ENCODE peak calls at places on chromosomes 5 and 9, in five cellular contexts. C, X, Z, L and U are unnamed samples.

GRCh38 chr9:91060520-91061343 is 259.1 kb downstream of the SYK start:
- DNase-seq in Z (no peak), X (no peak), C (no peak), L (peak; percentile 96), U (peak; percentile 77)

GRCh38 chr9:15277400-15278137 is 29.4 kb downstream of the TTC39B start:
- DNase-seq in C (no peak), L (no peak), Z (no peak), X (no peak), U (no peak)

GRCh38 chr5:15092801-15093200 is 221.2 kb upstream of the ANKH start:
- DNase-seq in C (no peak), L (no peak), Z (no peak), X (no peak), U (no peak)

GRCh38 chr9:16133556-16134227 is 580.8 kb downstream of the CCDC171 start:
- DNase-seq in Z (no peak), X (peak; percentile 76), C (no peak), L (peak; percentile 78), U (no peak)

GRCh38 chr9:83962165-83962564 is 17.9 kb downstream of the HNRNPK start:
- DNase-seq in X (no peak), C (no peak), Z (no peak), L (no peak), U (no peak)

GRCh38 chr9:14585730-14586473 is 107.3 kb downstream of the ZDHHC21 start:
- DNase-seq in X (no peak), C (no peak), Z (no peak), L (no peak), U (no peak)

GRCh38 chr9:19386469-19387044 is 6.5 kb upstream of the RPS6 start:
- DNase-seq in L (no peak), X (no peak), C (no peak), Z (no peak), U (no peak)

GRCh38 chr9:116208417-116209232 is 55.0 kb downstream of the PAPPA start:
- DNase-seq in Z (no peak), X (no peak), L (peak; percentile 63), C (no peak), U (no peak)

GRCh38 chr9:38026021-38026809 is 42.8 kb downstream of the SHB start:
- DNase-seq in X (peak; percentile 72), C (no peak), L (peak; percentile 95), Z (peak; percentile 51), U (no peak)

GRCh38 chr5:168472329-168472728 is 13.9 kb upstream of the RARS1 start:
- DNase-seq in C (no peak), X (no peak), Z (no peak), L (peak; percentile 94), U (no peak)

GRCh38 chr9:110935829-110936228 is 102.4 kb downstream of the LPAR1 start:
- DNase-seq in C (no peak), Z (no peak), L (no peak), X (no peak), U (no peak)

GRCh38 chr9:84538879-84539278 is 130.7 kb upstream of the NTRK2 start:
- DNase-seq in Z (no peak), L (no peak), C (no peak), X (no peak), U (no peak)

GRCh38 chr5:137647401-137647800 is 88.5 kb downstream of the KLHL3 start:
- DNase-seq in X (no peak), L (no peak), C (no peak), Z (no peak), U (no peak)

GRCh38 chr5:12662545-12663314 is 758.5 kb upstream of the CTNND2 start:
- DNase-seq in L (no peak), C (no peak), Z (no peak), X (no peak), U (no peak)

GRCh38 chr5:501833-502184 is 22.4 kb downstream of the SLC9A3 start:
- DNase-seq in X (no peak), C (no peak), Z (no peak), L (no peak), U (no peak)

GRCh38 chr5:44727100-44727499 is 81.6 kb upstream of the MRPS30 start:
- DNase-seq in C (no peak), Z (no peak), L (no peak), X (no peak), U (no peak)

GRCh38 chr5:50709471-50709870 is 43.0 kb downstream of the PARP8 start:
- DNase-seq in X (no peak), C (no peak), L (peak; percentile 69), Z (no peak), U (no peak)

GRCh38 chr9:108743426-108743825 is 112.4 kb downstream of the ACTL7B start:
- DNase-seq in C (no peak), Z (no peak), L (no peak), X (no peak), U (peak; percentile 7)

GRCh38 chr5:11268894-11269293 is 507.9 kb upstream of the DAP start:
- DNase-seq in L (no peak), Z (no peak), C (no peak), X (no peak), U (no peak)

GRCh38 chr5:141709704-141710267 is 27.8 kb upstream of the ARAP3 start:
- DNase-seq in Z (no peak), X (no peak), L (no peak), C (no peak), U (no peak)

GRCh38 chr5:71809446-71809845 is 90.4 kb downstream of the CARTPT start:
- DNase-seq in C (no peak), Z (no peak), X (no peak), L (no peak), U (no peak)

GRCh38 chr9:111957856-111958631 is 61.4 kb downstream of the UGCG start:
- DNase-seq in C (no peak), X (no peak), Z (no peak), L (peak; percentile 97), U (peak; percentile 65)

GRCh38 chr5:146402949-146403348 is 44.2 kb upstream of the TCERG1 start:
- DNase-seq in C (no peak), X (no peak), Z (no peak), L (no peak), U (no peak)

GRCh38 chr9:7172445-7173115 is 414.8 kb downstream of the KDM4C start:
- DNase-seq in L (no peak), Z (no peak), X (no peak), C (no peak), U (no peak)

GRCh38 chr5:7851617-7852289 is 820 bp upstream of the CFAP90 start:
- DNase-seq in Z (no peak), C (no peak), L (no peak), X (no peak), U (no peak)

GRCh38 chr5:1142886-1143669 is 31.2 kb upstream of the SLC12A7 start:
- DNase-seq in L (no peak), C (no peak), Z (no peak), X (no peak), U (no peak)

GRCh38 chr5:175337680-175338079 is 106.3 kb downstream of the DRD1 start:
- DNase-seq in X (no peak), Z (no peak), L (no peak), C (no peak), U (no peak)

GRCh38 chr5:154467655-154468354 is 10.2 kb downstream of the HAND1 start:
- DNase-seq in C (peak; percentile 89), L (peak; percentile 57), X (peak; percentile 85), Z (peak; percentile 74), U (peak; percentile 71)

GRCh38 chr5:83199126-83199525 is 121.8 kb downstream of the XRCC4 start:
- DNase-seq in Z (no peak), X (no peak), C (no peak), L (no peak), U (no peak)

GRCh38 chr5:67315082-67315801 is 118.6 kb upstream of the CD180 start:
- DNase-seq in Z (no peak), L (peak; percentile 53), X (peak; percentile 63), C (no peak), U (no peak)

GRCh38 chr5:132315529-132316067 is 21.4 kb downstream of the SLC22A4 start:
- DNase-seq in Z (no peak), L (no peak), X (no peak), C (no peak), U (no peak)

GRCh38 chr5:55406292-55406691 is 98.5 kb downstream of the MTREX start:
- DNase-seq in X (no peak), L (no peak), Z (no peak), C (no peak), U (no peak)

GRCh38 chr5:98783051-98783649 is 9.7 kb downstream of the RGMB start:
- DNase-seq in C (no peak), Z (no peak), L (no peak), X (no peak), U (no peak)

DNA sequence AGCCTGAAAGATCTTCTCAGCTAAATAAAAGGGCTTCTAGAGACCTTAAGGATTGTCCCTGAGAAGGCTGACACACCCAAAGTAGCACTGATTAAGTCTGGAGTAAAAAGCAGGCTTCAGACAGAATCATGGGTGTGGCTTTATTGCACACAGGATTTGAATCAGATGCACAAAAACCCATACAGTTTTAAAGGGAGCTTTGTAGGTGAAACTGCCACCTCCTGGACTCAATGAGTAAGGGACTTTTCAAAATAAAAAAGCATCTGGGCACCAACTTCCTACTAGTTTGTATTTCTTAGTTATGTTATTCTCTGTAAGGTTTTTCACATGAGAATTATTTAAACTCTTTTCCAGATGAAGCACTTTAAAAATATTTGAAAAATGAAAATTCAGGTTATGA is 129.4 kb downstream of the EDIL3 start:
- DNase-seq in Z (no peak), X (no peak), L (no peak), C (no peak), U (no peak)
- TF ChIP-seq CTCF in Z (no peak), X (no peak), L (peak; percentile 50), C (peak; percentile 16), U (peak; percentile 12)

GRCh38 chr5:172093559-172093958 is 87.1 kb upstream of the FBXW11 start:
- DNase-seq in Z (no peak), X (no peak), L (no peak), C (peak; percentile 59), U (no peak)

GRCh38 chr5:172093965-172094364 is 87.5 kb upstream of the FBXW11 start:
- DNase-seq in C (peak; percentile 57), X (peak; percentile 83), L (no peak), Z (no peak), U (no peak)

GRCh38 chr5:172096184-172096941 is 89.9 kb upstream of the FBXW11 start:
- DNase-seq in L (no peak), Z (no peak), C (peak; percentile 49), X (no peak), U (no peak)

GRCh38 chr5:172097356-172097755 is 90.7 kb downstream of the STK10 start:
- DNase-seq in C (peak; percentile 50), X (no peak), Z (no peak), L (no peak), U (no peak)

GRCh38 chr5:172095368-172095960 is 89.0 kb upstream of the FBXW11 start:
- DNase-seq in Z (no peak), X (no peak), C (peak; percentile 54), L (no peak), U (no peak)
- H3K36me3 ChIP-seq in Z (peaks cover 37% of the 10 kb centered on the region), X (no peaks in the 10 kb centered on the region), C (peaks cover 41% of the 10 kb centered on the region), L (peaks cover 27% of the 10 kb centered on the region), U (peaks cover 4% of the 10 kb centered on the region)

GRCh38 chr9:129891519-129891918 is 56.3 kb downstream of the USP20 start:
- DNase-seq in X (no peak), L (no peak), Z (no peak), C (no peak), U (no peak)
- H3K4me3 ChIP-seq in X (no peak overlapping the region), L (no peak overlapping the region), Z (no peak overlapping the region), C (no peak overlapping the region), U (no peak overlapping the region)

DNA sequence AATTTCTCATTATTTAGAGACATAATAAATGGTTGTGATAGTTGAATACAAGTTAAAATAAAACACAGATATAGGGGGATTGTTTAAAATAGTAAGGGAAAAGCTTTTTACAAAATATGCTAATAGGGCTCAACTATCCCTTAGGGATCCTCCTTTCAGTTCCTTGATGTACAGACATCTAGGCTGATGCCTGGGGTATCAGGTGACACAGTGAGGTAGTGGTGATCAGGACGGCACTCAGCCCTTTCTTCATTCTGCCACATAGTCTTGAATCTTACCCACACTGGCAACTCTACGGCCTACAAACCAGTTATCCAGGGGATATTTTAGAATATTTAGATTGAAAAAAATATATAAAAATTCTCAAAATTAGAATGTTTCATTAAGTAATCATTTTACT is 12.5 kb upstream of the SLC35D2 start:
- DNase-seq in C (no peak), L (no peak), X (no peak), Z (no peak), U (no peak)
- TF ChIP-seq CTCF in C (no peak), L (no peak), X (no peak), Z (no peak), U (no peak)